ENCODE peak calls at places on chromosomes 11 and 22, in seven cellular contexts. One of them, this sample, is unnamed.

GRCh38 chr11:33912405-33913361 is 20.8 kb upstream of the LMO2 start:
- DNase-seq in A549: peak; percentile 66
- DNase-seq in hepatocyte: peak; percentile 55
- DNase-seq in MG63: peak; percentile 33
- DNase-seq in cardiac muscle cell: peak; percentile 84
- DNase-seq in AG04450: peak; percentile 59
- DNase-seq in IMR-90: peak; percentile 90
- DNase-seq in this sample: peak; percentile 85

GRCh38 chr11:79942071-79942470 is 501.2 kb upstream of the TENM4 start:
- DNase-seq in A549: no peak
- DNase-seq in AG04450: no peak
- DNase-seq in IMR-90: peak; percentile 42
- DNase-seq in cardiac muscle cell: no peak
- DNase-seq in hepatocyte: no peak
- DNase-seq in MG63: no peak
- DNase-seq in this sample: peak; percentile 24

GRCh38 chr22:21995660-21996059 is 13.1 kb upstream of the TOP3B start:
- DNase-seq in IMR-90: no peak
- DNase-seq in MG63: no peak
- DNase-seq in cardiac muscle cell: no peak
- DNase-seq in AG04450: no peak
- DNase-seq in hepatocyte: no peak
- DNase-seq in A549: no peak
- DNase-seq in this sample: no peak

GRCh38 chr11:113952588-113952987 is 22.3 kb upstream of the HTR3A start:
- DNase-seq in A549: no peak
- DNase-seq in AG04450: no peak
- DNase-seq in IMR-90: no peak
- DNase-seq in hepatocyte: no peak
- DNase-seq in MG63: no peak
- DNase-seq in cardiac muscle cell: no peak
- DNase-seq in this sample: no peak

GRCh38 chr11:77381749-77382693 is 80.5 kb upstream of the GDPD4 start:
- DNase-seq in IMR-90: peak; percentile 79
- DNase-seq in MG63: no peak
- DNase-seq in cardiac muscle cell: peak; percentile 52
- DNase-seq in A549: no peak
- DNase-seq in hepatocyte: peak; percentile 16
- DNase-seq in AG04450: peak; percentile 49
- DNase-seq in this sample: peak; percentile 71

GRCh38 chr22:42625416-42625815 is 10.7 kb upstream of the POLDIP3 start:
- DNase-seq in MG63: no peak
- DNase-seq in hepatocyte: no peak
- DNase-seq in IMR-90: no peak
- DNase-seq in cardiac muscle cell: no peak
- DNase-seq in AG04450: no peak
- DNase-seq in A549: no peak
- DNase-seq in this sample: no peak

GRCh38 chr22:42754658-42755057 is 34.0 kb upstream of the A4GALT start:
- DNase-seq in cardiac muscle cell: peak; percentile 76
- DNase-seq in MG63: peak; percentile 79
- DNase-seq in AG04450: no peak
- DNase-seq in A549: peak; percentile 97
- DNase-seq in IMR-90: peak; percentile 92
- DNase-seq in hepatocyte: peak; percentile 53
- DNase-seq in this sample: peak; percentile 27

GRCh38 chr11:115054541-115055538 is 376.5 kb downstream of the NXPE2 start:
- DNase-seq in cardiac muscle cell: no peak
- DNase-seq in A549: no peak
- DNase-seq in hepatocyte: no peak
- DNase-seq in MG63: peak; percentile 72
- DNase-seq in IMR-90: peak; percentile 3
- DNase-seq in AG04450: no peak
- DNase-seq in this sample: no peak

GRCh38 chr11:42524534-42525227 is 787.1 kb upstream of the API5 start:
- DNase-seq in MG63: peak; percentile 48
- DNase-seq in cardiac muscle cell: peak; percentile 84
- DNase-seq in AG04450: no peak
- DNase-seq in hepatocyte: peak; percentile 85
- DNase-seq in A549: peak; percentile 48
- DNase-seq in IMR-90: no peak
- DNase-seq in this sample: peak; percentile 15

GRCh38 chr11:75577198-75577597 is 15.1 kb downstream of the SERPINH1 start:
- DNase-seq in AG04450: no peak
- DNase-seq in A549: peak; percentile 37
- DNase-seq in MG63: peak; percentile 45
- DNase-seq in cardiac muscle cell: no peak
- DNase-seq in IMR-90: peak; percentile 38
- DNase-seq in hepatocyte: peak; percentile 80
- DNase-seq in this sample: peak; percentile 75

GRCh38 chr11:76641905-76642304 is 28.6 kb downstream of the LRRC32 start:
- DNase-seq in MG63: no peak
- DNase-seq in AG04450: no peak
- DNase-seq in A549: no peak
- DNase-seq in IMR-90: no peak
- DNase-seq in hepatocyte: no peak
- DNase-seq in cardiac muscle cell: no peak
- DNase-seq in this sample: no peak

GRCh38 chr11:82996966-82997606 is 74.6 kb downstream of the RAB30 start:
- DNase-seq in MG63: no peak
- DNase-seq in A549: no peak
- DNase-seq in IMR-90: no peak
- DNase-seq in cardiac muscle cell: no peak
- DNase-seq in AG04450: no peak
- DNase-seq in hepatocyte: peak; percentile 73
- DNase-seq in this sample: no peak

GRCh38 chr11:35065566-35065965 is 73.4 kb upstream of the CD44 start:
- DNase-seq in hepatocyte: no peak
- DNase-seq in MG63: peak; percentile 72
- DNase-seq in cardiac muscle cell: no peak
- DNase-seq in A549: no peak
- DNase-seq in IMR-90: peak; percentile 59
- DNase-seq in AG04450: no peak
- DNase-seq in this sample: no peak

GRCh38 chr22:50473088-50473487 is 1.7 kb downstream of the SBF1 start:
- DNase-seq in MG63: no peak
- DNase-seq in cardiac muscle cell: no peak
- DNase-seq in A549: peak; percentile 41
- DNase-seq in AG04450: no peak
- DNase-seq in IMR-90: no peak
- DNase-seq in hepatocyte: no peak
- DNase-seq in this sample: no peak

GRCh38 chr11:1534682-1535081 is 37.4 kb downstream of the DUSP8 start:
- DNase-seq in AG04450: no peak
- DNase-seq in A549: no peak
- DNase-seq in IMR-90: peak; percentile 31
- DNase-seq in MG63: no peak
- DNase-seq in hepatocyte: no peak
- DNase-seq in cardiac muscle cell: no peak
- DNase-seq in this sample: no peak

GRCh38 chr11:87290304-87290922 is 252.7 kb downstream of the TMEM135 start:
- DNase-seq in MG63: no peak
- DNase-seq in IMR-90: peak; percentile 64
- DNase-seq in A549: peak; percentile 59
- DNase-seq in cardiac muscle cell: peak; percentile 79
- DNase-seq in AG04450: peak; percentile 24
- DNase-seq in hepatocyte: peak; percentile 77
- DNase-seq in this sample: peak; percentile 90

GRCh38 chr11:32706985-32707736 is 87.3 kb downstream of the CCDC73 start:
- DNase-seq in hepatocyte: peak; percentile 19
- DNase-seq in IMR-90: peak; percentile 82
- DNase-seq in AG04450: peak; percentile 21
- DNase-seq in A549: peak; percentile 78
- DNase-seq in MG63: no peak
- DNase-seq in cardiac muscle cell: peak; percentile 55
- DNase-seq in this sample: peak; percentile 53

DNA sequence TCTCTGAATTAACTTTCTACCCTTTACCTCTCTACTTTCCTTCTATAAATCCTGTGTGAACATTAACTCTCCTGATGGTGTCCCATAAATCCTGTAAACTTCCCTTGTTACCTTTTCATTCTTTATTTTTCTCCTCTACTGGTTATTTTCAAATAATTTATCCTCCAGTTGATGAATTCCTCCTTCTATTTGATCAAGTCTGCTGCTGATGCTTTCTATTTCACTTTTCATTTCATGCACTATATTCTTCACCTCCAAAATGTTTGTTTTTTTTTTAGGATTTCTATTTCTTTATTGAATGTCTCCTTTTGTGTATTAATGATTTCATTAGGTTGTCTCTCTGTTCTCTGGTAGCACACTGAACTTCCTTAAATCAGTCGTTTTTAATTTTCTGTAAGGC is 68.6 kb downstream of the KCNQ1OT1 start:
- DNase-seq in A549: no peak
- DNase-seq in MG63: no peak
- DNase-seq in AG04450: no peak
- DNase-seq in IMR-90: no peak
- DNase-seq in cardiac muscle cell: no peak
- DNase-seq in hepatocyte: no peak
- DNase-seq in this sample: no peak
- H3K9me3 ChIP-seq in A549: peaks cover 78% of the 10 kb centered on the region
- H3K9me3 ChIP-seq in MG63: peaks cover 47% of the 10 kb centered on the region
- H3K9me3 ChIP-seq in AG04450: peaks cover 10% of the 10 kb centered on the region
- H3K9me3 ChIP-seq in IMR-90: peaks cover 30% of the 10 kb centered on the region
- H3K9me3 ChIP-seq in cardiac muscle cell: no peaks in the 10 kb centered on the region
- H3K9me3 ChIP-seq in hepatocyte: peaks cover 49% of the 10 kb centered on the region
- H3K9me3 ChIP-seq in this sample: peaks cover 77% of the 10 kb centered on the region

GRCh38 chr11:28107331-28107725 is 628 bp downstream of the KIF18A start:
- DNase-seq in cardiac muscle cell: peak; percentile 46
- DNase-seq in IMR-90: peak; percentile 37
- DNase-seq in hepatocyte: no peak
- DNase-seq in A549: no peak
- DNase-seq in MG63: peak; percentile 13
- DNase-seq in AG04450: no peak
- DNase-seq in this sample: peak; percentile 55

GRCh38 chr11:28107726-28108618 is at the start of the genes KIF18A and METTL15:
- DNase-seq in hepatocyte: peak; percentile 100
- DNase-seq in A549: peak; percentile 100
- DNase-seq in cardiac muscle cell: peak; percentile 100
- DNase-seq in MG63: peak; percentile 100
- DNase-seq in IMR-90: peak; percentile 99
- DNase-seq in AG04450: peak; percentile 97
- DNase-seq in this sample: peak; percentile 100

GRCh38 chr11:28105869-28106268 is 2.1 kb downstream of the KIF18A start:
- DNase-seq in hepatocyte: no peak
- DNase-seq in MG63: no peak
- DNase-seq in cardiac muscle cell: no peak
- DNase-seq in AG04450: no peak
- DNase-seq in IMR-90: no peak
- DNase-seq in A549: peak; percentile 52
- DNase-seq in this sample: no peak

GRCh38 chr11:28104984-28105383 is 3.0 kb downstream of the KIF18A start:
- DNase-seq in A549: no peak
- DNase-seq in AG04450: no peak
- DNase-seq in IMR-90: no peak
- DNase-seq in MG63: no peak
- DNase-seq in cardiac muscle cell: no peak
- DNase-seq in hepatocyte: no peak
- DNase-seq in this sample: no peak

GRCh38 chr11:28106351-28107043 is 1.5 kb downstream of the KIF18A start:
- DNase-seq in A549: no peak
- DNase-seq in AG04450: no peak
- DNase-seq in hepatocyte: no peak
- DNase-seq in MG63: no peak
- DNase-seq in cardiac muscle cell: no peak
- DNase-seq in IMR-90: no peak
- DNase-seq in this sample: no peak
- H3K4me3 ChIP-seq in A549: peak overlapping the region; percentile 59
- H3K4me3 ChIP-seq in AG04450: peak overlapping the region; percentile 74
- H3K4me3 ChIP-seq in hepatocyte: no peak overlapping the region
- H3K4me3 ChIP-seq in MG63: peak overlapping the region; percentile 85
- H3K4me3 ChIP-seq in cardiac muscle cell: peak overlapping the region; percentile 57
- H3K4me3 ChIP-seq in IMR-90: peak overlapping the region; percentile 67
- H3K4me3 ChIP-seq in this sample: peak overlapping the region; percentile 94

GRCh38 chr11:17366491-17366890 is 14.9 kb downstream of the NCR3LG1 start:
- DNase-seq in A549: no peak
- DNase-seq in IMR-90: no peak
- DNase-seq in cardiac muscle cell: no peak
- DNase-seq in AG04450: no peak
- DNase-seq in hepatocyte: no peak
- DNase-seq in MG63: no peak
- DNase-seq in this sample: no peak
- H3K9me3 ChIP-seq in A549: peaks cover 12% of the 10 kb centered on the region
- H3K9me3 ChIP-seq in IMR-90: peaks cover 25% of the 10 kb centered on the region
- H3K9me3 ChIP-seq in cardiac muscle cell: no peaks in the 10 kb centered on the region
- H3K9me3 ChIP-seq in AG04450: peaks cover 17% of the 10 kb centered on the region
- H3K9me3 ChIP-seq in hepatocyte: peaks cover 9% of the 10 kb centered on the region
- H3K9me3 ChIP-seq in MG63: no peaks in the 10 kb centered on the region
- H3K9me3 ChIP-seq in this sample: peaks cover 29% of the 10 kb centered on the region

DNA sequence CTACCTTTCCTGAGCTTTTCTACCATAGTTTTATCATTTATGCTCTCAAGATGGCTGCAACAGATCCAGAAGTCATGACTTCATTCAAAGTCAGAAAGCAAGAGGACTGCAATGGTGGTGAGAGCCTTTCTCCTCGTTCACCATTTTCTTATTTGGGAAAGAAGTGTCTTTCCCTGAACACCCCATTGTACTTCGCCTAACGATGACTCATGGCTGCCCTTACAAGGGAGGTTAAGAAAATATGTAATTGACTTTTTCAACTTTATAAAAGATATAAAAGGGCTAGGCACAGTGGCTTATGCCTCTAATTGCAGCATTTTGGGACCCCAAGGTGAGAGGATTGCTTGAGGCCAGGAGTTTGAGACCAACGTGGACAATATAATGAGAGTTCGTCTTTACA is 541.7 kb downstream of the METTL15 start:
- DNase-seq in IMR-90: no peak
- DNase-seq in A549: no peak
- DNase-seq in hepatocyte: no peak
- DNase-seq in cardiac muscle cell: peak; percentile 11
- DNase-seq in AG04450: no peak
- DNase-seq in MG63: no peak
- DNase-seq in this sample: no peak
- H3K4me3 ChIP-seq in IMR-90: no peak overlapping the region
- H3K4me3 ChIP-seq in A549: no peak overlapping the region
- H3K4me3 ChIP-seq in hepatocyte: no peak overlapping the region
- H3K4me3 ChIP-seq in cardiac muscle cell: no peak overlapping the region
- H3K4me3 ChIP-seq in AG04450: no peak overlapping the region
- H3K4me3 ChIP-seq in MG63: no peak overlapping the region
- H3K4me3 ChIP-seq in this sample: no peak overlapping the region

DNA sequence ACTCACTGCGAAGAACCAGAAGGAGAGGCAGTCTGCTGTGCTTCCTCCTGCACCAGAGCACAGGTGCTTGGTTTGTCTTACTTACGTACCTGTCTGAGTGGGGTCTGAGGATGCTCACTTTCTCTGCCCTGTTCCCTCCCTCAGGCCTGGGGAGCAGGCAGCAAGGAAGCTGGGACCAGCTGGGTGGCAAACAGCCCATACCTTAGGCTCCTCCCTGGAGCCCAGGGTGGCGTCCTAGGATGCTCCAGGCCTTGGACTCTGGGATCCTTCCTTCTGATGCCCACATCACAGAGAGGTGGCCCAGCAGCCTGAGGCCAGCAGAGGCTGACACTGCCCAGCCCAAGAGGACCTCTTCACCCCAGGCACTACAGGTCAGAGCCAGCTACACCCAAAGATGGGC is 593.2 kb downstream of the BRD1 start:
- DNase-seq in A549: no peak
- DNase-seq in MG63: no peak
- DNase-seq in cardiac muscle cell: no peak
- DNase-seq in AG04450: no peak
- DNase-seq in IMR-90: no peak
- DNase-seq in hepatocyte: no peak
- DNase-seq in this sample: no peak
- H3K9me3 ChIP-seq in A549: no peaks in the 10 kb centered on the region
- H3K9me3 ChIP-seq in MG63: no peaks in the 10 kb centered on the region
- H3K9me3 ChIP-seq in cardiac muscle cell: no peaks in the 10 kb centered on the region
- H3K9me3 ChIP-seq in AG04450: peaks cover 95% of the 10 kb centered on the region
- H3K9me3 ChIP-seq in IMR-90: peaks cover 63% of the 10 kb centered on the region
- H3K9me3 ChIP-seq in hepatocyte: no peaks in the 10 kb centered on the region
- H3K9me3 ChIP-seq in this sample: no peaks in the 10 kb centered on the region

GRCh38 chr11:66858186-66858938 is 1.5 kb downstream of the LRFN4 start:
- DNase-seq in MG63: no peak
- DNase-seq in hepatocyte: no peak
- DNase-seq in IMR-90: no peak
- DNase-seq in cardiac muscle cell: no peak
- DNase-seq in A549: no peak
- DNase-seq in AG04450: no peak
- DNase-seq in this sample: no peak
- H3K4me3 ChIP-seq in MG63: no peak overlapping the region
- H3K4me3 ChIP-seq in hepatocyte: no peak overlapping the region
- H3K4me3 ChIP-seq in IMR-90: no peak overlapping the region
- H3K4me3 ChIP-seq in cardiac muscle cell: no peak overlapping the region
- H3K4me3 ChIP-seq in A549: peak overlapping the region; percentile 74
- H3K4me3 ChIP-seq in AG04450: no peak overlapping the region
- H3K4me3 ChIP-seq in this sample: no peak overlapping the region